ENCODE peak calls at places on chromosomes 11 and 22, in nine cellular contexts. O is T-helper 2 cell, A is skeletal muscle cell, K is NCI-H774, Y is NCI-H1105 treated with DMSO at 0.1 percent for 48 hours, L is PC-3, M is EL, Q is transverse colon, I is progenitor cell of endocrine pancreas. J is an unnamed sample.

GRCh38 chr11:34564406-34564805 is 50.8 kb upstream of the ELF5 start:
- DNase-seq in O (no peak), A (no peak), M (peak; percentile 43), L (peak; percentile 71), K (no peak), I (no peak), Y (no peak), Q (no peak), J (no peak)

GRCh38 chr11:116375221-116375620 is 397.6 kb downstream of the BUD13 start:
- DNase-seq in Y (no peak), A (no peak), L (no peak), K (no peak), Q (no peak), O (no peak), M (no peak), I (no peak), J (no peak)

GRCh38 chr22:38081941-38082828 is 1.8 kb downstream of the SLC16A8 start:
- DNase-seq in K (no peak), I (no peak), Y (no peak), L (no peak), A (no peak), M (no peak), Q (no peak), O (no peak), J (no peak)

GRCh38 chr11:76551400-76551799 is 106.6 kb downstream of the EMSY start:
- DNase-seq in K (no peak), Q (no peak), I (no peak), M (no peak), L (peak; percentile 23), O (no peak), Y (no peak), A (no peak), J (no peak)

GRCh38 chr11:125162743-125163142 is 1.8 kb upstream of the PKNOX2 start:
- DNase-seq in O (no peak), A (no peak), Q (no peak), Y (no peak), K (no peak), I (no peak), L (no peak), M (no peak), J (no peak)

GRCh38 chr11:2416765-2417164 is 16.2 kb downstream of the TSSC4 start:
- DNase-seq in O (no peak), M (no peak), Q (no peak), L (no peak), A (no peak), Y (no peak), I (no peak), K (no peak), J (no peak)

GRCh38 chr11:115408036-115408911 is 95.9 kb downstream of the CADM1 start:
- DNase-seq in K (no peak), O (no peak), A (no peak), M (no peak), L (no peak), Y (no peak), Q (no peak), I (no peak), J (no peak)

GRCh38 chr11:24064309-24064903 is 432.4 kb upstream of the LUZP2 start:
- DNase-seq in M (no peak), L (no peak), Q (no peak), Y (no peak), I (no peak), K (no peak), O (no peak), A (no peak), J (no peak)

GRCh38 chr11:77205467-77206263 is 77.6 kb downstream of the MYO7A start:
- DNase-seq in Q (no peak), M (no peak), L (no peak), K (no peak), O (no peak), I (no peak), Y (no peak), A (no peak), J (no peak)

GRCh38 chr11:72627594-72628281 is 46.5 kb downstream of the PDE2A start:
- DNase-seq in Y (no peak), L (no peak), Q (peak; percentile 22), I (no peak), M (no peak), A (no peak), K (no peak), O (no peak), J (no peak)

GRCh38 chr22:17172172-17172833 is 13.2 kb upstream of the HDHD5 start:
- DNase-seq in Y (no peak), L (no peak), K (no peak), Q (no peak), O (no peak), I (no peak), A (no peak), M (no peak), J (no peak)

GRCh38 chr11:112085822-112086421 is 634 bp downstream of the TIMM8B start:
- DNase-seq in A (no peak), L (peak; percentile 25), I (no peak), O (peak; percentile 10), K (no peak), Y (no peak), M (peak; percentile 40), Q (peak; percentile 37), J (peak; percentile 14)

GRCh38 chr11:112822478-112823274 is 138.5 kb upstream of the NCAM1 start:
- DNase-seq in M (no peak), Q (no peak), K (peak; percentile 9), I (no peak), L (no peak), Y (peak; percentile 48), A (no peak), O (no peak), J (no peak)

GRCh38 chr22:37777122-37777687 is 30.5 kb upstream of the GCAT start:
- DNase-seq in I (no peak), K (no peak), O (no peak), Q (peak; percentile 74), M (peak; percentile 85), Y (peak; percentile 14), A (no peak), L (peak; percentile 96), J (no peak)

GRCh38 chr11:119461250-119461963 is 38.4 kb upstream of the THY1 start:
- DNase-seq in M (no peak), K (no peak), I (no peak), O (no peak), Q (no peak), L (peak; percentile 36), Y (no peak), A (no peak), J (no peak)

GRCh38 chr11:70252844-70253243 is 17.6 kb upstream of the PPFIA1 start:
- DNase-seq in Y (no peak), Q (no peak), L (no peak), M (no peak), O (no peak), A (no peak), I (no peak), K (no peak), J (no peak)

GRCh38 chr11:61507962-61508824 is at the start of gene LRRC10B:
- DNase-seq in L (no peak), Y (peak; percentile 77), M (peak; percentile 21), K (peak; percentile 76), Q (peak; percentile 85), I (peak; percentile 45), A (no peak), O (no peak), J (no peak)

GRCh38 chr11:73372371-73372993 is 3.7 kb upstream of the RELT start:
- DNase-seq in I (no peak), K (no peak), A (no peak), M (peak; percentile 46), L (peak; percentile 44), Q (no peak), O (no peak), Y (no peak), J (no peak)

GRCh38 chr22:30941363-30941740 is 27.2 kb downstream of the MORC2 start:
- DNase-seq in Y (no peak), A (no peak), Q (no peak), O (no peak), L (no peak), M (no peak), K (no peak), I (no peak), J (no peak)

GRCh38 chr11:35214792-35215193 is 75.8 kb downstream of the CD44 start:
- DNase-seq in Q (no peak), M (peak; percentile 98), I (no peak), K (no peak), O (no peak), A (peak; percentile 95), L (peak; percentile 82), Y (no peak), J (no peak)

GRCh38 chr11:111707039-111707690 is 59.0 kb downstream of the PPP2R1B start:
- DNase-seq in I (no peak), K (no peak), Q (no peak), Y (no peak), O (no peak), M (peak; percentile 54), L (peak; percentile 26), A (peak; percentile 73), J (no peak)

GRCh38 chr11:61482513-61482912 is 26.0 kb upstream of the LRRC10B start:
- DNase-seq in O (no peak), I (peak; percentile 37), L (peak; percentile 37), Y (no peak), Q (no peak), M (peak; percentile 35), A (no peak), K (no peak), J (no peak)

J was measured in T-helper 9 cell.